ENCODE peak calls at places on chromosomes 7 and 10, in six cellular contexts. T is A549; S is glomerular endothelial cell; A is CD4-positive, alpha-beta T cell; P is uterus; Y is epithelial cell of esophagus. M is an unnamed sample.
A peak's percentile ranks its signal among the peaks of the same experiment; 100 is the strongest.

GRCh38 chr7:100574362-100575205 is 884 bp upstream of the SAP25 start:
- DNase-seq in T (no peak), Y (no peak), S (no peak), A (no peak), P (no peak), M (no peak)

GRCh38 chr7:142482899-142483658 is 225.2 kb upstream of the PRSS58 start:
- DNase-seq in A (peak; percentile 53), S (no peak), Y (peak; percentile 63), T (peak; percentile 25), P (no peak), M (no peak)

GRCh38 chr10:69642747-69643146 is 12.7 kb downstream of the FAM241B start:
- DNase-seq in P (no peak), Y (no peak), A (no peak), T (no peak), S (no peak), M (no peak)

GRCh38 chr10:98460837-98461499 is 14.2 kb upstream of the HPS1 start:
- DNase-seq in S (peak; percentile 76), P (peak; percentile 56), A (no peak), T (peak; percentile 78), Y (peak; percentile 91), M (no peak)

GRCh38 chr7:51613911-51614344 is 297.3 kb upstream of the COBL start:
- DNase-seq in S (no peak), Y (no peak), A (no peak), P (no peak), T (no peak), M (no peak)

GRCh38 chr10:129506101-129506797 is 39.2 kb downstream of the MGMT start:
- DNase-seq in A (no peak), Y (no peak), T (no peak), P (no peak), S (no peak), M (no peak)

GRCh38 chr7:55019329-55019690 is 493 bp downstream of the EGFR start:
- DNase-seq in T (no peak), A (no peak), S (no peak), Y (peak; percentile 45), P (peak; percentile 75), M (peak; percentile 68)

GRCh38 chr10:111086602-111087001 is 9.8 kb downstream of the ADRA2A start:
- DNase-seq in S (no peak), A (no peak), Y (no peak), P (no peak), T (no peak), M (no peak)